ENCODE peak calls at places on chromosomes 6 and 20, in eight cellular contexts. One of them, this sample, is unnamed.

GRCh38 chr20:56439784-56440291 is 27.8 kb downstream of the CASS4 start:
- DNase-seq in K562: no peak
- DNase-seq in SK-N-SH: no peak
- DNase-seq in Panc1: no peak
- DNase-seq in A549: no peak
- DNase-seq in GM23338: no peak
- DNase-seq in HL-60: peak
- DNase-seq in HepG2: no peak
- DNase-seq in this sample: no peak

GRCh38 chr6:47781732-47782131 is at the start of gene OPN5:
- DNase-seq in SK-N-SH: no peak
- DNase-seq in GM23338: no peak
- DNase-seq in Panc1: no peak
- DNase-seq in K562: no peak
- DNase-seq in A549: no peak
- DNase-seq in HL-60: no peak
- DNase-seq in HepG2: no peak
- DNase-seq in this sample: no peak

GRCh38 chr20:34512955-34513419 is 3.2 kb upstream of the DYNLRB1 start:
- DNase-seq in HL-60: no peak
- DNase-seq in Panc1: no peak
- DNase-seq in SK-N-SH: no peak
- DNase-seq in A549: peak
- DNase-seq in K562: no peak
- DNase-seq in GM23338: no peak
- DNase-seq in HepG2: no peak
- DNase-seq in this sample: no peak

GRCh38 chr6:5361371-5361770 is 100.1 kb downstream of the FARS2 start:
- DNase-seq in HepG2: no peak
- DNase-seq in SK-N-SH: no peak
- DNase-seq in HL-60: no peak
- DNase-seq in GM23338: no peak
- DNase-seq in Panc1: no peak
- DNase-seq in A549: no peak
- DNase-seq in K562: no peak
- DNase-seq in this sample: no peak

GRCh38 chr20:49823152-49823847 is 10.7 kb downstream of the SLC9A8 start:
- DNase-seq in HepG2: no peak
- DNase-seq in A549: no peak
- DNase-seq in HL-60: no peak
- DNase-seq in SK-N-SH: no peak
- DNase-seq in K562: no peak
- DNase-seq in GM23338: no peak
- DNase-seq in Panc1: no peak
- DNase-seq in this sample: no peak

GRCh38 chr20:610130-611046 is at the start of gene TCF15:
- DNase-seq in Panc1: no peak
- DNase-seq in HepG2: no peak
- DNase-seq in A549: no peak
- DNase-seq in K562: peak
- DNase-seq in HL-60: no peak
- DNase-seq in GM23338: peak
- DNase-seq in SK-N-SH: peak
- DNase-seq in this sample: no peak

GRCh38 chr20:62818592-62819493 is 2.0 kb downstream of the COL9A3 start:
- DNase-seq in HL-60: no peak
- DNase-seq in GM23338: no peak
- DNase-seq in A549: no peak
- DNase-seq in SK-N-SH: peak
- DNase-seq in Panc1: no peak
- DNase-seq in K562: no peak
- DNase-seq in HepG2: peak
- DNase-seq in this sample: no peak

GRCh38 chr6:39517763-39518162 is 195.3 kb upstream of the KCNK16 start:
- DNase-seq in SK-N-SH: no peak
- DNase-seq in GM23338: no peak
- DNase-seq in A549: no peak
- DNase-seq in K562: no peak
- DNase-seq in HL-60: no peak
- DNase-seq in HepG2: no peak
- DNase-seq in Panc1: no peak
- DNase-seq in this sample: no peak

GRCh38 chr6:1758076-1758679 is 148.5 kb downstream of the FOXC1 start:
- DNase-seq in Panc1: no peak
- DNase-seq in GM23338: no peak
- DNase-seq in A549: no peak
- DNase-seq in HepG2: no peak
- DNase-seq in HL-60: no peak
- DNase-seq in SK-N-SH: no peak
- DNase-seq in K562: no peak
- DNase-seq in this sample: no peak

GRCh38 chr6:386688-387266 is 4.8 kb upstream of the IRF4 start:
- DNase-seq in HL-60: no peak
- DNase-seq in Panc1: no peak
- DNase-seq in HepG2: no peak
- DNase-seq in A549: no peak
- DNase-seq in K562: no peak
- DNase-seq in SK-N-SH: no peak
- DNase-seq in GM23338: no peak
- DNase-seq in this sample: no peak

GRCh38 chr6:12603711-12604049 is 112.9 kb upstream of the PHACTR1 start:
- DNase-seq in SK-N-SH: no peak
- DNase-seq in HepG2: no peak
- DNase-seq in K562: no peak
- DNase-seq in GM23338: no peak
- DNase-seq in Panc1: no peak
- DNase-seq in HL-60: no peak
- DNase-seq in A549: no peak
- DNase-seq in this sample: no peak

GRCh38 chr20:43949741-43950618 is 35.3 kb downstream of the TOX2 start:
- DNase-seq in Panc1: no peak
- DNase-seq in SK-N-SH: peak
- DNase-seq in K562: peak
- DNase-seq in A549: no peak
- DNase-seq in HL-60: peak
- DNase-seq in GM23338: no peak
- DNase-seq in HepG2: no peak
- DNase-seq in this sample: no peak

GRCh38 chr20:3890999-3891929 is 2.1 kb downstream of the PANK2 start:
- DNase-seq in HL-60: no peak
- DNase-seq in SK-N-SH: no peak
- DNase-seq in GM23338: no peak
- DNase-seq in K562: no peak
- DNase-seq in HepG2: no peak
- DNase-seq in Panc1: no peak
- DNase-seq in A549: no peak
- DNase-seq in this sample: no peak

GRCh38 chr6:113875470-113875869 is 18.3 kb downstream of the MARCKS start:
- DNase-seq in Panc1: no peak
- DNase-seq in GM23338: no peak
- DNase-seq in HL-60: no peak
- DNase-seq in HepG2: no peak
- DNase-seq in A549: no peak
- DNase-seq in SK-N-SH: no peak
- DNase-seq in K562: no peak
- DNase-seq in this sample: no peak

GRCh38 chr6:56370591-56371198 is 123.3 kb upstream of the COL21A1 start:
- DNase-seq in K562: no peak
- DNase-seq in SK-N-SH: peak
- DNase-seq in A549: peak
- DNase-seq in GM23338: no peak
- DNase-seq in HL-60: peak
- DNase-seq in Panc1: peak
- DNase-seq in HepG2: peak
- DNase-seq in this sample: no peak

GRCh38 chr6:107173779-107174178 is 58.5 kb upstream of the BEND3 start:
- DNase-seq in GM23338: no peak
- DNase-seq in HepG2: no peak
- DNase-seq in K562: no peak
- DNase-seq in Panc1: no peak
- DNase-seq in HL-60: no peak
- DNase-seq in SK-N-SH: no peak
- DNase-seq in A549: no peak
- DNase-seq in this sample: no peak

GRCh38 chr6:107180114-107180513 is 64.8 kb upstream of the BEND3 start:
- DNase-seq in HL-60: no peak
- DNase-seq in GM23338: no peak
- DNase-seq in A549: no peak
- DNase-seq in HepG2: no peak
- DNase-seq in Panc1: no peak
- DNase-seq in K562: no peak
- DNase-seq in SK-N-SH: peak
- DNase-seq in this sample: no peak

GRCh38 chr6:107179004-107179403 is 63.7 kb upstream of the BEND3 start:
- DNase-seq in GM23338: peak
- DNase-seq in HL-60: peak
- DNase-seq in A549: peak
- DNase-seq in HepG2: no peak
- DNase-seq in SK-N-SH: no peak
- DNase-seq in Panc1: no peak
- DNase-seq in K562: no peak
- DNase-seq in this sample: peak
- TF ChIP-seq REST in GM23338: no peak
- TF ChIP-seq REST in HL-60: no peak
- TF ChIP-seq REST in A549: no peak
- TF ChIP-seq REST in HepG2: no peak
- TF ChIP-seq REST in SK-N-SH: no peak
- TF ChIP-seq REST in Panc1: no peak
- TF ChIP-seq REST in K562: no peak
- TF ChIP-seq REST in this sample: no peak

GRCh38 chr6:121890307-121890910 is 455.0 kb downstream of the GJA1 start:
- DNase-seq in K562: no peak
- DNase-seq in GM23338: peak
- DNase-seq in SK-N-SH: no peak
- DNase-seq in A549: no peak
- DNase-seq in HL-60: no peak
- DNase-seq in HepG2: no peak
- DNase-seq in Panc1: no peak
- DNase-seq in this sample: no peak
- TF ChIP-seq REST in K562: no peak
- TF ChIP-seq REST in GM23338: no peak
- TF ChIP-seq REST in SK-N-SH: no peak
- TF ChIP-seq REST in A549: no peak
- TF ChIP-seq REST in HL-60: no peak
- TF ChIP-seq REST in HepG2: no peak
- TF ChIP-seq REST in Panc1: no peak
- TF ChIP-seq REST in this sample: no peak

GRCh38 chr6:159126590-159126989 is 42.6 kb upstream of the FNDC1 start:
- DNase-seq in GM23338: no peak
- DNase-seq in A549: no peak
- DNase-seq in K562: no peak
- DNase-seq in Panc1: no peak
- DNase-seq in HL-60: no peak
- DNase-seq in HepG2: no peak
- DNase-seq in SK-N-SH: no peak
- DNase-seq in this sample: no peak
- TF ChIP-seq REST in GM23338: no peak
- TF ChIP-seq REST in A549: no peak
- TF ChIP-seq REST in K562: no peak
- TF ChIP-seq REST in Panc1: no peak
- TF ChIP-seq REST in HL-60: no peak
- TF ChIP-seq REST in HepG2: no peak
- TF ChIP-seq REST in SK-N-SH: no peak
- TF ChIP-seq REST in this sample: no peak

DNA sequence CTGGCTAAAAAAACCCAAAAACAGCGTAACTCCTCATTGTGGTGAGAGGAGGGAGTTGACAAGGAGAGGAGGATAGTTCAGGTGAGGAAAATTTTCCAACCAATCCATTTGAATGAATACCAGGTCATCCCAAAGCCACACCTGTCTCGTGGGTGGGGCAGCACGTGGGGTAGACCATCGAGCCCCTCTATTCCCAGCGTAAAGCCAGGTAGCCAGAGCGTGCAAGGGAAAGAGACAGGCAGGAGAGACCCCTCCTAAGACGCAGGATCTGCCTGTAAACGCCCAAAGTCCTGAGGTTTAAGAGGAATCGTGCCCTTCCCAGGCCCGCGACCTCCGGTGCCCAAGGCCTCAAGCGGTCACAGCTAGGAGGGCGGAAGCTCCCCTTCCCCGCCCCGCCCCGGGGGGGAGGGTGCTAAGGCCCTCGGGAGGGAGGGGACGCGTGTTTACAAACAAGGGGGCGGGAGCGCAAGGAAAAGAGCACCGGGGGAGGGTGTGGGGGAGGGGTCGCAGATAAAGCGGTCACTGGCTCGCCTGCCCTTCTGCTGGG is 705 bp downstream of the RXRB start:
- DNase-seq in Panc1: no peak
- DNase-seq in K562: peak
- DNase-seq in GM23338: peak
- DNase-seq in HepG2: peak
- DNase-seq in HL-60: peak
- DNase-seq in SK-N-SH: peak
- DNase-seq in A549: peak
- DNase-seq in this sample: peak
- TF ChIP-seq REST in Panc1: no peak
- TF ChIP-seq REST in K562: no peak
- TF ChIP-seq REST in GM23338: no peak
- TF ChIP-seq REST in HepG2: no peak
- TF ChIP-seq REST in HL-60: no peak
- TF ChIP-seq REST in SK-N-SH: no peak
- TF ChIP-seq REST in A549: no peak
- TF ChIP-seq REST in this sample: no peak

DNA sequence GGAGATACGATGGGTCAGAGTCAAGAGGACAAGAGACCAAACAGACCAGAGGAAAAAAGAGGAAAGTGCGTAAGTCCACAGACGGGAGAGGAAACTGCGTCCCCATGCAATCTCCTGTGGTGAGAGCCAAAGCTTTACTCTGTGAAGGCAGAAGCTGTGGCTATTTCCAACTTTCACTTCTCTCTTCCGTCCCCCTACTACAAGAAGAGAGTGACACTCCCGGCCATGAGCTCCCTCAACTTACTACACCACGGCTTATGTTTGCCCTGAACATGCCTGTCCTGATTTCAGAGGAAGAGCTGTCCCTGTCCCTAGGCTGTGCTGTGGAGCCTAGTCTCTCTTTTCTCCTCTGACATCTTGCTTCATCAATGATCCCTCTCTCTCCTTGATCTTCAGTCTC is 11.5 kb upstream of the SSR1 start:
- DNase-seq in A549: no peak
- DNase-seq in K562: no peak
- DNase-seq in HepG2: no peak
- DNase-seq in Panc1: no peak
- DNase-seq in SK-N-SH: no peak
- DNase-seq in GM23338: no peak
- DNase-seq in HL-60: peak
- DNase-seq in this sample: no peak
- TF ChIP-seq REST in A549: no peak
- TF ChIP-seq REST in K562: no peak
- TF ChIP-seq REST in HepG2: no peak
- TF ChIP-seq REST in Panc1: no peak
- TF ChIP-seq REST in SK-N-SH: no peak
- TF ChIP-seq REST in GM23338: no peak
- TF ChIP-seq REST in HL-60: no peak
- TF ChIP-seq REST in this sample: no peak

This sample was measured in HCT116.